ENCODE peak calls at places on chromosome 10, in five cellular contexts. C is activated naive CD4-positive, alpha-beta T cell treated with anti-CD3 and anti-CD28 coated beads, Interleukin-2, amount 50 U/mL, for 16 hours; M is KBM-7; H is epithelial cell of esophagus; B is hypothalamus. P is an unnamed sample.
A peak's percentile ranks its signal among the peaks of the same experiment; 100 is the strongest.

GRCh38 chr10:86657396-86658011 is 3.2 kb downstream of the OPN4 start:
- DNase-seq in C (no peak), M (no peak), H (no peak), B (no peak), P (no peak)

GRCh38 chr10:69004821-69005220 is 16.2 kb downstream of the KIFBP start:
- DNase-seq in C (no peak), M (peak; percentile 55), H (peak; percentile 46), B (no peak), P (no peak)

GRCh38 chr10:119313645-119314044 is 106.3 kb downstream of the GRK5 start:
- DNase-seq in C (no peak), M (peak; percentile 84), H (no peak), B (no peak), P (peak; percentile 78)

GRCh38 chr10:121926669-121927360 is 1.0 kb downstream of the ATE1 start:
- DNase-seq in C (no peak), M (no peak), H (peak; percentile 7), B (peak; percentile 37), P (no peak)

GRCh38 chr10:31876616-31877352 is 51.8 kb downstream of the ARHGAP12 start:
- DNase-seq in C (no peak), M (no peak), H (no peak), B (no peak), P (peak; percentile 34)

GRCh38 chr10:103685880-103686669 is 169.3 kb downstream of the SH3PXD2A start:
- DNase-seq in C (peak; percentile 75), M (peak; percentile 81), H (peak; percentile 50), B (peak; percentile 75), P (no peak)

GRCh38 chr10:89301231-89301630 is 615 bp upstream of the IFIT2 start:
- DNase-seq in C (no peak), M (peak; percentile 73), H (peak; percentile 48), B (no peak), P (no peak)

GRCh38 chr10:71963351-71963755 is 842 bp upstream of the CHST3 start:
- DNase-seq in C (no peak), M (no peak), H (no peak), B (no peak), P (no peak)

GRCh38 chr10:77496941-77497420 is 140.6 kb downstream of the KCNMA1 start:
- DNase-seq in C (no peak), M (no peak), H (peak; percentile 52), B (no peak), P (no peak)

GRCh38 chr10:47243791-47244190 is 56.2 kb upstream of the GDF10 start:
- DNase-seq in C (no peak), M (no peak), H (no peak), B (no peak), P (no peak)

GRCh38 chr10:132185601-132186487 is 904 bp upstream of the DPYSL4 start:
- DNase-seq in C (peak; percentile 66), M (peak; percentile 30), H (peak; percentile 15), B (no peak), P (no peak)

GRCh38 chr10:24467094-24467493 is 256.6 kb downstream of the ARHGAP21 start:
- DNase-seq in C (no peak), M (no peak), H (no peak), B (no peak), P (no peak)

GRCh38 chr10:131775444-131775832 is 125.4 kb upstream of the PPP2R2D start:
- DNase-seq in C (no peak), M (no peak), H (no peak), B (no peak), P (no peak)